ENCODE peak calls at places on chromosomes 5 and 9, in four cellular contexts. One of them, this sample, is unnamed.

GRCh38 chr9:101117091-101117490 is 88.6 kb downstream of the PLPPR1 start:
- DNase-seq in HepG2: no peak
- DNase-seq in K562: no peak
- DNase-seq in H1: no peak
- DNase-seq in this sample: no peak

GRCh38 chr5:90878549-90879196 is 320.1 kb downstream of the ADGRV1 start:
- DNase-seq in H1: no peak
- DNase-seq in K562: no peak
- DNase-seq in HepG2: no peak
- DNase-seq in this sample: no peak

GRCh38 chr5:38500861-38501260 is 55.6 kb downstream of the LIFR start:
- DNase-seq in K562: no peak
- DNase-seq in H1: no peak
- DNase-seq in HepG2: no peak
- DNase-seq in this sample: no peak

GRCh38 chr5:54703091-54703490 is 185.5 kb downstream of the SNX18 start:
- DNase-seq in K562: no peak
- DNase-seq in HepG2: no peak
- DNase-seq in H1: no peak
- DNase-seq in this sample: no peak

GRCh38 chr5:115170924-115171510 is 1.3 kb upstream of the TRIM36 start:
- DNase-seq in HepG2: no peak
- DNase-seq in H1: no peak
- DNase-seq in K562: no peak
- DNase-seq in this sample: no peak

GRCh38 chr5:348726-349125 is 27.2 kb downstream of the AHRR start:
- DNase-seq in H1: no peak
- DNase-seq in HepG2: no peak
- DNase-seq in K562: no peak
- DNase-seq in this sample: no peak

GRCh38 chr9:76099516-76099915 is 209.0 kb downstream of the PCSK5 start:
- DNase-seq in HepG2: no peak
- DNase-seq in H1: no peak
- DNase-seq in K562: no peak
- DNase-seq in this sample: no peak

GRCh38 chr9:131111854-131112311 is 13.5 kb upstream of the NUP214 start:
- DNase-seq in K562: no peak
- DNase-seq in H1: no peak
- DNase-seq in HepG2: peak; percentile 70
- DNase-seq in this sample: no peak

GRCh38 chr5:132227235-132227484 is 493 bp downstream of the P4HA2 start:
- DNase-seq in HepG2: no peak
- DNase-seq in K562: no peak
- DNase-seq in H1: no peak
- DNase-seq in this sample: no peak

GRCh38 chr5:41968153-41968723 is 43.2 kb downstream of the FBXO4 start:
- DNase-seq in HepG2: no peak
- DNase-seq in H1: no peak
- DNase-seq in K562: no peak
- DNase-seq in this sample: no peak

GRCh38 chr5:175822225-175822624 is 49.2 kb upstream of the CPLX2 start:
- DNase-seq in K562: no peak
- DNase-seq in H1: no peak
- DNase-seq in HepG2: no peak
- DNase-seq in this sample: no peak

GRCh38 chr9:130144703-130145102 is 27.5 kb upstream of the NCS1 start:
- DNase-seq in H1: no peak
- DNase-seq in K562: no peak
- DNase-seq in HepG2: no peak
- DNase-seq in this sample: no peak

GRCh38 chr5:65916636-65917035 is 9.7 kb upstream of the ERBIN start:
- DNase-seq in HepG2: no peak
- DNase-seq in H1: no peak
- DNase-seq in K562: no peak
- DNase-seq in this sample: no peak

GRCh38 chr5:111254613-111255012 is 30.4 kb downstream of the CAMK4 start:
- DNase-seq in K562: no peak
- DNase-seq in HepG2: no peak
- DNase-seq in H1: no peak
- DNase-seq in this sample: peak; percentile 95

GRCh38 chr9:91816356-91816755 is 133.7 kb downstream of the ROR2 start:
- DNase-seq in K562: no peak
- DNase-seq in HepG2: no peak
- DNase-seq in H1: no peak
- DNase-seq in this sample: no peak

GRCh38 chr9:125110464-125110863 is 32.9 kb downstream of the SCAI start:
- DNase-seq in H1: no peak
- DNase-seq in HepG2: no peak
- DNase-seq in K562: no peak
- DNase-seq in this sample: no peak

GRCh38 chr9:121607434-121608248 is 43.8 kb upstream of the DAB2IP start:
- DNase-seq in HepG2: peak; percentile 65
- DNase-seq in H1: no peak
- DNase-seq in K562: no peak
- DNase-seq in this sample: no peak

GRCh38 chr5:167393328-167393727 is 898.1 kb upstream of the WWC1 start:
- DNase-seq in H1: no peak
- DNase-seq in K562: no peak
- DNase-seq in HepG2: no peak
- DNase-seq in this sample: no peak

GRCh38 chr9:129482521-129483466 is 138.1 kb downstream of the C9orf50 start:
- DNase-seq in K562: peak; percentile 86
- DNase-seq in H1: no peak
- DNase-seq in HepG2: no peak
- DNase-seq in this sample: no peak

GRCh38 chr5:6448622-6449464 is at the start of gene UBE2QL1:
- DNase-seq in H1: peak; percentile 67
- DNase-seq in K562: no peak
- DNase-seq in HepG2: no peak
- DNase-seq in this sample: no peak

GRCh38 chr5:34691326-34691725 is 35.2 kb downstream of the RAI14 start:
- DNase-seq in K562: no peak
- DNase-seq in H1: no peak
- DNase-seq in HepG2: no peak
- DNase-seq in this sample: no peak

GRCh38 chr9:72913382-72914009 is 39.4 kb downstream of the ALDH1A1 start:
- DNase-seq in K562: no peak
- DNase-seq in HepG2: no peak
- DNase-seq in H1: no peak
- DNase-seq in this sample: no peak

GRCh38 chr5:69493235-69493925 is 790 bp downstream of the OCLN start:
- DNase-seq in HepG2: no peak
- DNase-seq in K562: no peak
- DNase-seq in H1: peak; percentile 79
- DNase-seq in this sample: no peak

GRCh38 chr5:2617461-2617860 is 134.0 kb downstream of the IRX2 start:
- DNase-seq in H1: no peak
- DNase-seq in K562: no peak
- DNase-seq in HepG2: no peak
- DNase-seq in this sample: no peak

GRCh38 chr9:121527371-121527770 is 27.7 kb upstream of the GGTA1 start:
- DNase-seq in K562: no peak
- DNase-seq in HepG2: no peak
- DNase-seq in H1: no peak
- DNase-seq in this sample: no peak

GRCh38 chr9:5873439-5873838 is 17.2 kb upstream of the MLANA start:
- DNase-seq in HepG2: no peak
- DNase-seq in H1: no peak
- DNase-seq in K562: no peak
- DNase-seq in this sample: no peak

GRCh38 chr9:13919386-13919785 is 394.6 kb downstream of the NFIB start:
- DNase-seq in HepG2: no peak
- DNase-seq in K562: no peak
- DNase-seq in H1: no peak
- DNase-seq in this sample: no peak

GRCh38 chr9:137189297-137190295 is 1.1 kb downstream of the SSNA1 start:
- DNase-seq in H1: no peak
- DNase-seq in K562: no peak
- DNase-seq in HepG2: no peak
- DNase-seq in this sample: no peak

GRCh38 chr5:72917371-72917776 is 38.5 kb upstream of the FCHO2 start:
- DNase-seq in K562: no peak
- DNase-seq in HepG2: no peak
- DNase-seq in H1: no peak
- DNase-seq in this sample: no peak

GRCh38 chr5:72921886-72922285 is 34.0 kb upstream of the FCHO2 start:
- DNase-seq in HepG2: no peak
- DNase-seq in H1: no peak
- DNase-seq in K562: no peak
- DNase-seq in this sample: no peak

GRCh38 chr5:72921103-72921502 is 34.7 kb upstream of the FCHO2 start:
- DNase-seq in HepG2: no peak
- DNase-seq in H1: no peak
- DNase-seq in K562: no peak
- DNase-seq in this sample: no peak

GRCh38 chr5:72925336-72926010 is 30.4 kb upstream of the FCHO2 start:
- DNase-seq in H1: no peak
- DNase-seq in K562: no peak
- DNase-seq in HepG2: no peak
- DNase-seq in this sample: no peak

GRCh38 chr5:72920690-72921089 is 35.2 kb upstream of the FCHO2 start:
- DNase-seq in HepG2: no peak
- DNase-seq in K562: no peak
- DNase-seq in H1: no peak
- DNase-seq in this sample: no peak
- TF ChIP-seq USF2 in HepG2: no peak
- TF ChIP-seq USF2 in K562: no peak
- TF ChIP-seq USF2 in H1: no peak
- TF ChIP-seq USF2 in this sample: no peak

GRCh38 chr9:16828335-16829281 is 41.9 kb downstream of the BNC2 start:
- DNase-seq in HepG2: no peak
- DNase-seq in H1: peak; percentile 58
- DNase-seq in K562: no peak
- DNase-seq in this sample: no peak

GRCh38 chr9:16821344-16821743 is 49.1 kb downstream of the BNC2 start:
- DNase-seq in HepG2: no peak
- DNase-seq in K562: no peak
- DNase-seq in H1: no peak
- DNase-seq in this sample: no peak

GRCh38 chr9:16825971-16826370 is 44.5 kb downstream of the BNC2 start:
- DNase-seq in H1: no peak
- DNase-seq in K562: no peak
- DNase-seq in HepG2: no peak
- DNase-seq in this sample: no peak

GRCh38 chr9:16824545-16825041 is 45.9 kb downstream of the BNC2 start:
- DNase-seq in HepG2: no peak
- DNase-seq in H1: no peak
- DNase-seq in K562: no peak
- DNase-seq in this sample: no peak

GRCh38 chr9:16825364-16825763 is 45.1 kb downstream of the BNC2 start:
- DNase-seq in H1: no peak
- DNase-seq in HepG2: no peak
- DNase-seq in K562: no peak
- DNase-seq in this sample: no peak
- TF ChIP-seq ATF3 in H1: no peak
- TF ChIP-seq ATF3 in HepG2: no peak
- TF ChIP-seq ATF3 in K562: no peak
- TF ChIP-seq ATF3 in this sample: no peak

GRCh38 chr5:157785781-157786180 is 42.3 kb downstream of the LSM11 start:
- DNase-seq in H1: no peak
- DNase-seq in HepG2: no peak
- DNase-seq in K562: no peak
- DNase-seq in this sample: no peak
- TF ChIP-seq GABPA in H1: no peak
- TF ChIP-seq GABPA in HepG2: no peak
- TF ChIP-seq GABPA in K562: no peak
- TF ChIP-seq GABPA in this sample: no peak

GRCh38 chr5:107476783-107477182 is 194.0 kb downstream of the EFNA5 start:
- DNase-seq in K562: no peak
- DNase-seq in H1: no peak
- DNase-seq in HepG2: no peak
- DNase-seq in this sample: peak; percentile 80
- TF ChIP-seq USF2 in K562: no peak
- TF ChIP-seq USF2 in H1: no peak
- TF ChIP-seq USF2 in HepG2: no peak
- TF ChIP-seq USF2 in this sample: no peak

GRCh38 chr9:4678679-4679267 is 596 bp upstream of the CDC37L1 start:
- DNase-seq in HepG2: peak; percentile 41
- DNase-seq in H1: no peak
- DNase-seq in K562: no peak
- DNase-seq in this sample: no peak
- TF ChIP-seq ATF3 in HepG2: no peak
- TF ChIP-seq ATF3 in H1: no peak
- TF ChIP-seq ATF3 in K562: no peak
- TF ChIP-seq ATF3 in this sample: no peak

DNA sequence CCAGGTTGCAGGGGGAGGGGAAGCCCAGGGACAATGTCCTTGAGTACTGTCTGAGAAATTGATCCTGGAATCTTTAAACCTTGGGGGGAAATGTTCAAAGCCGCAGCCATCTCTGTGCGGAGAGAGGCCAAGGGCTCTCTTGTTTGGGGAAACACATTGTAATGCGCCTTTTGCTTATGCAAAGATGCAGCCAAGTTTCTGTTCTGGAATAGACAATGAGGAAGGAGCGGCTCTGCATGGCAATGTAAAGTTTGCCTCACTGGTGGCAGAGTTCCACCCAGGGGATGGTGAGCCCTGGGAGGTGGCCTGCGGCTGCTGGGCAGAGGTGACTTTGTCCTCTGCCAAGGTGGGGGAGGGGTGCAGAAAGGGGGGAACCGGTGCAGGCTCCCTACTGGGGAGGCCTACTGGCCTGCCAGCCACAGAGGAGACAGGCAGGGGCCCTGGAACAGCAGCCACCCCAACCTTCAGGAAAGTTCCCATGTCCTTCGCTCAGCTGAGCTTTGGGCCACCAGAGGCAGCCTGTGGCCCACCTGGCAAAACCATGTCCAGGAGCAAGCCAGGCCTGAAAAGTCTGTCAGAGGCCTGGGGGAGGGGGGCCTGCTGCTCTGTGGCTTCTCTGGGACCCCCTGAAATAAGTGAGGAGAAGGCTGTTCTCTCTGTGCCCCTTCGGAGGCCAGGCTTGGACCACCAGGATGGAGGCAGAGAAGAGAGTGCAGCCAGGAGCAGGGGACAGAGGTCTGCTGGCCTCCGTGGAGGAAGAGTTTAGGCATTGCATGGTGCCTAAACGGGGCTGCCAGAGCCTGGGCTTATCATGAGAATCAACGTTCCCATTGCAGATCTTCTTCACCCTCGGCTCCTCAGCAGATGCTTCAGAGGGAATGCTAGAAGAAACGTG is 127.8 kb downstream of the ZNF354C start:
- DNase-seq in K562: no peak
- DNase-seq in H1: no peak
- DNase-seq in HepG2: no peak
- DNase-seq in this sample: no peak
- TF ChIP-seq GABPA in K562: no peak
- TF ChIP-seq GABPA in H1: no peak
- TF ChIP-seq GABPA in HepG2: no peak
- TF ChIP-seq GABPA in this sample: no peak

DNA sequence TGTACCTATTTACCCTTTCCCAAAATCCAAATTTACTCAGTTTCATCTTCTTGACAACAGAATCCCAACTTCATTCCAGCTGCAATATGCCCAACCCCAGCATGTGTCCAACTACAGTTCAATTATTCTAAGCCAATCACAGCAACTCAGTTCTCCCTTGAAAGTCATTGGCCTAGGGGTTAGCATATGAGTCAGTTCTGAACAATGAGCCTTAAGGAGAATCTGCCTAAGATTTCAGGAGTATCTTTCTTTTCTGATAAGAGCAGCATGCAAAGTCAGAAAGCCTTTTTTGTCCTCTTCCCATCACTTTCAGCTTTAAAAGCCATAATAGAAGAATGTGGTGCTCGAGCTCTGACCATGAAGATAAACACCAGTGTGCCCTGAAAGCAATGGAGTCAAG is 44.4 kb upstream of the RASGRF2 start:
- DNase-seq in K562: no peak
- DNase-seq in H1: no peak
- DNase-seq in HepG2: no peak
- DNase-seq in this sample: no peak
- TF ChIP-seq USF2 in K562: no peak
- TF ChIP-seq USF2 in H1: no peak
- TF ChIP-seq USF2 in HepG2: no peak
- TF ChIP-seq USF2 in this sample: no peak